ENCODE peak calls at places on chromosome X, in nine cellular contexts. Y, I, K, D, E, F, S, G and P are unnamed samples.

GRCh38 chrX:35380808-35381700 is 417.1 kb upstream of the MAGEB16 start:
- DNase-seq in Y (no peak), I (peak), K (peak), D (peak), E (peak), F (no peak), S (no peak), G (peak), P (no peak)

GRCh38 chrX:122517781-122518180 is 666.3 kb upstream of the GRIA3 start:
- DNase-seq in Y (no peak), I (no peak), K (no peak), D (peak), E (peak), F (no peak), S (no peak), G (peak), P (peak)

GRCh38 chrX:41561045-41561444 is 113.9 kb downstream of the NYX start:
- DNase-seq in Y (peak), I (no peak), K (peak), D (peak), E (peak), F (peak), S (no peak), G (peak), P (peak)

GRCh38 chrX:48891402-48892288 is 5.9 kb downstream of the TIMM17B start:
- DNase-seq in Y (peak), I (peak), K (peak), D (peak), E (peak), F (no peak), S (peak), G (peak), P (peak)

GRCh38 chrX:84611843-84612636 is 109.8 kb upstream of the HDX start:
- DNase-seq in Y (no peak), I (no peak), K (no peak), D (no peak), E (no peak), F (no peak), S (no peak), G (peak), P (no peak)

GRCh38 chrX:30212172-30212571 is 3.2 kb upstream of the MAGEB2 start:
- DNase-seq in Y (no peak), I (no peak), K (no peak), D (no peak), E (no peak), F (no peak), S (no peak), G (no peak), P (no peak)

GRCh38 chrX:20500949-20501348 is 234.2 kb upstream of the RPS6KA3 start:
- DNase-seq in Y (no peak), I (no peak), K (no peak), D (no peak), E (no peak), F (no peak), S (no peak), G (no peak), P (no peak)

GRCh38 chrX:44748014-44748413 is 95.8 kb upstream of the DUSP21 start:
- DNase-seq in Y (no peak), I (peak), K (peak), D (peak), E (peak), F (no peak), S (no peak), G (peak), P (peak)

GRCh38 chrX:44183329-44183728 is 160.1 kb downstream of the EFHC2 start:
- DNase-seq in Y (no peak), I (no peak), K (no peak), D (no peak), E (no peak), F (no peak), S (no peak), G (peak), P (no peak)

GRCh38 chrX:39899876-39900787 is 197.6 kb downstream of the BCOR start:
- DNase-seq in Y (no peak), I (peak), K (peak), D (no peak), E (peak), F (no peak), S (no peak), G (peak), P (no peak)

GRCh38 chrX:120562569-120562926 is 1.8 kb upstream of the CUL4B start:
- DNase-seq in Y (no peak), I (no peak), K (no peak), D (no peak), E (no peak), F (no peak), S (no peak), G (no peak), P (no peak)

GRCh38 chrX:51098046-51098445 is 187.5 kb downstream of the BMP15 start:
- DNase-seq in Y (no peak), I (no peak), K (no peak), D (no peak), E (no peak), F (no peak), S (no peak), G (no peak), P (no peak)

GRCh38 chrX:19560611-19561010 is 45.3 kb upstream of the MAP3K15 start:
- DNase-seq in Y (no peak), I (no peak), K (no peak), D (no peak), E (no peak), F (no peak), S (no peak), G (no peak), P (no peak)

GRCh38 chrX:49001521-49002090 is 458 bp downstream of the GRIPAP1 start:
- DNase-seq in Y (no peak), I (peak), K (peak), D (peak), E (peak), F (no peak), S (no peak), G (peak), P (peak)

GRCh38 chrX:5113128-5113527 is 1115.5 kb downstream of the NLGN4X start:
- DNase-seq in Y (no peak), I (no peak), K (peak), D (peak), E (no peak), F (no peak), S (no peak), G (peak), P (peak)

GRCh38 chrX:40176256-40176978 is 78.7 kb upstream of the BCOR start:
- DNase-seq in Y (peak), I (peak), K (peak), D (peak), E (no peak), F (no peak), S (peak), G (peak), P (peak)

GRCh38 chrX:17737707-17738001 is 361 bp downstream of the SCML1 start:
- DNase-seq in Y (no peak), I (no peak), K (no peak), D (no peak), E (no peak), F (no peak), S (no peak), G (no peak), P (no peak)

GRCh38 chrX:858542-859078 is 228.0 kb downstream of the SHOX start:
- DNase-seq in Y (no peak), I (no peak), K (no peak), D (no peak), E (no peak), F (no peak), S (no peak), G (no peak), P (no peak)

DNA sequence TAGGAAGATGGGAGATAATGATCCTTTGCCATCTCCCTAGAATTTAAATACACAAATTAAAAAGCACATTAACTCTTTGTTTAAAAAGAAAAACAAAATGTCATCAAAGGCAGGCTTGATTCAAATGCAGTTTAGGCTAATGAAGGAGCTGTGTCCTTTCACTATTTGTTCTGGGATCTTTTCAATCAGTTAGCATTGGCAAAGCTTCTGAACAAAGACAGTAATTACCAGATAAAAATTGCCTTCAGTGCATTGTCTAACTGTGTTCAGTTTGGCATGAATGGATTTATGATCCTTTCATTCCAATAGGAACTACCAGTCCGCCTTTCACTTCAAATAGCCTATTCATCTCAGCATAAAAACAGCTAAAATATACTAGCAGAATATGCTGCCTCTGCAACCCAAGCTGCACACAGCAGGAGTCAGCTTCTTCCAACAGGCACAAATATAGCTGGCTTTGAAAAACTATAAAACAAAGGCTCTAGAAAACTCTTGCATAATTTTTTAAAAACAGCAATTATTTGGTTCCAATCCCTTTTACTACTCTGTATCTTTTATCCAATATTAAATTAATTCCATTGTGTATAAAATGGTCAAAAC is 49.8 kb upstream of the ATXN3L start:
- DNase-seq in Y (no peak), I (no peak), K (peak), D (peak), E (no peak), F (no peak), S (no peak), G (no peak), P (no peak)
- TF ChIP-seq CTCF in Y (no peak), I (no peak), K (no peak), D (peak), E (no peak), F (no peak), S (no peak), G (no peak), P (no peak)

GRCh38 chrX:111719426-111720210 is 38.6 kb downstream of the ALG13 start:
- DNase-seq in Y (no peak), I (peak), K (peak), D (peak), E (peak), F (no peak), S (no peak), G (peak), P (no peak)
- TF ChIP-seq CTCF in Y (peak), I (peak), K (peak), D (peak), E (peak), F (peak), S (peak), G (peak), P (no peak)

DNA sequence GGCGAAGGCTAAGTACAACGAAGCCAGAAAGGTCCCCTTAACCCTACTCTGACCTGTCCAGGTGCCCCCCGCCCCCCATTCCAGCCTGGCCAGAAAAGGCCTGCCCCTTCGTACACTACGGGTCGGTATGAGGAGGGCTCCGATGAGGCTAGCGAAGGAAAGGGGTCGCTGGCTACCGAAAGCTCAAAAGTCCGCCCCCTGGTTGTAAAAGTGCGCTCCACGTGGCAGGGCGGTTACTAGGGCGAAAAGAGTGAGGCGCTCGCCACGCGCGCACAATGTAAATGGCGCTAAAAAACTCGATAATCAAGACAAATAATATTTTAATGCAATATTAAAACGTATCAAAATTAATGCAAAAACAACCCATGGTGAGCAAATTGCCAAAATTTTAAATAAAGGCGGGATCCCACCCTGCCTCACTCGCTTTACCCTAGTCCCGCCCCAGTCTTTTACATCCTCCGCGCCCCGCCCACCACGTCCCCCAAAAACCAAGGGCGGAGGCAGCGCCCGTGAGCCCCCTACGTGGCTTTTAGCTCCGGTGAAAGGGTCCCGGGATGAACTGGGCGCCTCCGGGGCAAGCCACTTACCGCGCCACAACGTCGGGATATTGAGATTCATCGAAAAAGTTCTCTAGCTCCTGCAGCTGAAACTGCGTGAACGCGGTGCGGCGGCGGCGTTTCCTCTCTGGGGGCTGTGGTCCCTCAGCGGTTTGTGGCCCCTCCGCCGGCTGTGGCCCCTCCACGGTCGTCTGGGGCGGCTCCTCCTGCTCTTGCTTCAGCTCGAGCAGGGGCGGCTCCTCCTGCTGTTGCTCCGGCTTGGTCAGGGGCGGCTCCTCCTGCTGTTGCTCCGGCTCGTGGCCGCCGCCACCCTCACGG is 929 bp downstream of the ESX1 start:
- DNase-seq in Y (no peak), I (peak), K (no peak), D (no peak), E (no peak), F (no peak), S (no peak), G (no peak), P (no peak)
- TF ChIP-seq CTCF in Y (no peak), I (no peak), K (no peak), D (peak), E (no peak), F (no peak), S (no peak), G (no peak), P (no peak)

DNA sequence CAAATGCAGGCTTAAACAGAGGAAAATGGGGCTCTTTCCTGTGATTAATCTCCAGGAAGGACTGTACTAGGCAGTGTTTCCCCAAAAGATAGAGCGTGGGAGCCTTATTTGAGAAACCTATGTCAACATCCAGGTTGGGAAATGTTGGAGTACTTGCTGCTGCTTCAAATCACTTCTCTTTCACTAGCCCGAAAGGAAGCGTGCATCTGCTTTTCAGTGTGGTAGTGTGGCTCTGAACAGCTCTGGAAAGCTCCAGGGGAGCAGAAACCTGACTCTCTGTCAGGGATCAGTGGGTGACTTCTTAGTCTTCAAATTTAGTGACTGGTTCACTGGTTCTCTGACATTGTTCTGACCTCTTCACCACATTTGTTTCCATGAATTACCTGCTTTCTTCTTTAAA is 36.8 kb downstream of the DLG3 start:
- DNase-seq in Y (no peak), I (no peak), K (no peak), D (peak), E (no peak), F (no peak), S (no peak), G (no peak), P (no peak)
- TF ChIP-seq CTCF in Y (no peak), I (no peak), K (no peak), D (no peak), E (no peak), F (no peak), S (no peak), G (no peak), P (no peak)